ENCODE peak calls at places on chromosomes 2 and 18, in ten cellular contexts. Y, E, L, C, F, V, T, U, X and R are unnamed samples.

GRCh38 chr2:160019374-160020098 is 42.9 kb downstream of the PLA2R1 start:
- DNase-seq in L (no peak), T (no peak), U (no peak), F (no peak), Y (no peak), X (no peak), V (no peak), E (no peak), C (no peak), R (no peak)

GRCh38 chr2:190649798-190650390 is 1.0 kb downstream of the NAB1 start:
- DNase-seq in V (peak; percentile 10), C (no peak), T (no peak), Y (no peak), X (no peak), L (peak; percentile 8), F (no peak), E (no peak), U (peak; percentile 56), R (no peak)

GRCh38 chr2:161992526-161992925 is 81.5 kb downstream of the DPP4 start:
- DNase-seq in E (no peak), C (no peak), X (peak; percentile 23), U (peak; percentile 30), T (no peak), F (no peak), L (no peak), Y (peak; percentile 23), V (no peak), R (peak; percentile 29)

GRCh38 chr2:11482473-11483031 is 16.6 kb upstream of the E2F6 start:
- DNase-seq in F (no peak), L (peak; percentile 89), T (no peak), X (no peak), U (no peak), Y (no peak), V (no peak), E (no peak), C (no peak), R (no peak)

GRCh38 chr2:45033331-45033730 is 24.1 kb upstream of the SIX2 start:
- DNase-seq in L (no peak), C (no peak), E (no peak), F (no peak), X (no peak), U (no peak), T (no peak), Y (no peak), V (no peak), R (no peak)

GRCh38 chr2:234795272-234795920 is 156.4 kb upstream of the SH3BP4 start:
- DNase-seq in X (no peak), U (peak; percentile 61), V (peak; percentile 7), L (no peak), T (no peak), C (no peak), F (peak; percentile 13), E (no peak), Y (no peak), R (no peak)

GRCh38 chr2:5374736-5375135 is 317.4 kb upstream of the SOX11 start:
- DNase-seq in V (no peak), L (no peak), C (no peak), U (no peak), E (no peak), Y (no peak), F (no peak), T (no peak), X (no peak), R (no peak)

GRCh38 chr2:181891966-181892794 is 650 bp downstream of the ITPRID2 start:
- DNase-seq in X (peak; percentile 33), C (peak; percentile 92), V (peak; percentile 49), T (peak; percentile 35), F (no peak), L (peak; percentile 71), U (peak; percentile 80), E (peak; percentile 79), Y (peak; percentile 49), R (peak; percentile 53)

GRCh38 chr18:40380657-40381441 is 1574.2 kb upstream of the PIK3C3 start:
- DNase-seq in C (no peak), F (no peak), L (no peak), T (no peak), V (no peak), U (peak; percentile 14), Y (no peak), X (no peak), E (no peak), R (no peak)

GRCh38 chr2:101223814-101224231 is 28.9 kb upstream of the CNOT11 start:
- DNase-seq in F (peak; percentile 35), T (no peak), V (no peak), E (no peak), Y (peak; percentile 11), X (peak; percentile 4), C (no peak), U (no peak), L (no peak), R (peak; percentile 30)

GRCh38 chr2:11073251-11073650 is 82.0 kb upstream of the SLC66A3 start:
- DNase-seq in Y (peak; percentile 14), E (no peak), C (peak; percentile 55), V (no peak), U (peak; percentile 16), T (peak; percentile 72), F (peak; percentile 14), X (no peak), L (peak; percentile 69), R (no peak)

GRCh38 chr2:74093840-74094239 is 53.9 kb downstream of the BOLA3 start:
- DNase-seq in X (no peak), V (no peak), E (no peak), U (no peak), L (no peak), T (no peak), F (no peak), Y (no peak), C (no peak), R (no peak)